ENCODE peak calls at places on chromosome 15, in six cellular contexts. Y is hepatic stellate cell; B is stimulated activated CD8-positive, alpha-beta memory T cell treated with anti-CD3 and anti-CD28 coated beads, Interleukin-2, amount 100 ng/mL, for 48 hours; L is non-pigmented ciliary epithelial cell; X is skeletal muscle cell; F is mucosa of descending colon. A is an unnamed sample.
A peak's percentile ranks its signal among the peaks of the same experiment; 100 is the strongest.

GRCh38 chr15:68816795-68817303 is 3.8 kb downstream of the ANP32A start:
- DNase-seq in Y (no peak), B (no peak), L (no peak), X (no peak), F (no peak), A (no peak)

GRCh38 chr15:58553365-58553918 is 121.7 kb downstream of the LIPC start:
- DNase-seq in Y (no peak), B (no peak), L (no peak), X (no peak), F (no peak), A (no peak)

GRCh38 chr15:23690450-23690852 is 3.3 kb upstream of the NDN start:
- DNase-seq in Y (no peak), B (no peak), L (peak; percentile 15), X (peak; percentile 69), F (no peak), A (no peak)

GRCh38 chr15:68478853-68479252 is 46.9 kb upstream of the ITGA11 start:
- DNase-seq in Y (no peak), B (no peak), L (no peak), X (no peak), F (no peak), A (no peak)

GRCh38 chr15:95669146-95669922 is 661.2 kb upstream of the NR2F2 start:
- DNase-seq in Y (peak; percentile 14), B (no peak), L (no peak), X (no peak), F (no peak), A (no peak)

GRCh38 chr15:61275901-61276300 is 46.8 kb upstream of the RORA start:
- DNase-seq in Y (no peak), B (no peak), L (no peak), X (no peak), F (no peak), A (no peak)

GRCh38 chr15:67033012-67033411 is 32.4 kb upstream of the SMAD3 start:
- DNase-seq in Y (no peak), B (no peak), L (no peak), X (no peak), F (no peak), A (no peak)

GRCh38 chr15:90931737-90932659 is at the start of gene HDDC3:
- DNase-seq in Y (peak; percentile 97), B (peak; percentile 92), L (no peak), X (peak; percentile 33), F (peak; percentile 93), A (no peak)

GRCh38 chr15:20356444-20357138 is 185.0 kb downstream of the GOLGA6L6 start:
- DNase-seq in Y (peak; percentile 70), B (peak; percentile 54), L (no peak), X (no peak), F (peak; percentile 63), A (no peak)

GRCh38 chr15:96064351-96064756 is 266.1 kb upstream of the NR2F2 start:
- DNase-seq in Y (no peak), B (no peak), L (no peak), X (peak; percentile 84), F (no peak), A (peak; percentile 55)

GRCh38 chr15:26066896-26067295 is 203.8 kb upstream of the ATP10A start:
- DNase-seq in Y (no peak), B (no peak), L (no peak), X (no peak), F (no peak), A (no peak)

GRCh38 chr15:85276508-85276907 is 103.9 kb upstream of the AKAP13 start:
- DNase-seq in Y (no peak), B (no peak), L (no peak), X (no peak), F (no peak), A (no peak)

GRCh38 chr15:85625856-85626255 is 168.9 kb downstream of the KLHL25 start:
- DNase-seq in Y (no peak), B (no peak), L (peak; percentile 82), X (peak; percentile 80), F (no peak), A (no peak)

GRCh38 chr15:100737214-100737613 is 134.8 kb downstream of the ASB7 start:
- DNase-seq in Y (no peak), B (no peak), L (no peak), X (no peak), F (no peak), A (no peak)

GRCh38 chr15:100939786-100940185 is 20.6 kb downstream of the LRRK1 start:
- DNase-seq in Y (no peak), B (no peak), L (no peak), X (no peak), F (no peak), A (no peak)

GRCh38 chr15:80188293-80188692 is 35.5 kb downstream of the FAH start:
- DNase-seq in Y (no peak), B (no peak), L (no peak), X (no peak), F (no peak), A (no peak)

GRCh38 chr15:31069360-31070000 is 32.0 kb downstream of the TRPM1 start:
- DNase-seq in Y (no peak), B (no peak), L (no peak), X (no peak), F (no peak), A (no peak)

GRCh38 chr15:98324341-98324970 is 323.9 kb upstream of the IGF1R start:
- DNase-seq in Y (no peak), B (no peak), L (no peak), X (no peak), F (no peak), A (no peak)

GRCh38 chr15:56798639-56799038 is 65.3 kb upstream of the ZNF280D start:
- DNase-seq in Y (no peak), B (peak; percentile 16), L (no peak), X (no peak), F (no peak), A (peak; percentile 20)

GRCh38 chr15:74587924-74588323 is 27.7 kb upstream of the CLK3 start:
- DNase-seq in Y (no peak), B (no peak), L (no peak), X (no peak), F (no peak), A (no peak)

GRCh38 chr15:40108061-40108854 is 421 bp downstream of the BMF start:
- DNase-seq in Y (peak; percentile 81), B (no peak), L (no peak), X (no peak), F (no peak), A (no peak)

GRCh38 chr15:22978691-22979068 is 1.5 kb downstream of the CYFIP1 start:
- DNase-seq in Y (peak; percentile 22), B (no peak), L (no peak), X (no peak), F (no peak), A (no peak)

GRCh38 chr15:71697999-71698398 is 112.4 kb upstream of the NR2E3 start:
- DNase-seq in Y (no peak), B (no peak), L (no peak), X (no peak), F (no peak), A (no peak)

GRCh38 chr15:63238796-63239195 is 38.6 kb upstream of the APH1B start:
- DNase-seq in Y (no peak), B (peak; percentile 21), L (no peak), X (peak; percentile 85), F (no peak), A (no peak)

GRCh38 chr15:81848701-81849100 is 197.1 kb downstream of the MEX3B start:
- DNase-seq in Y (no peak), B (no peak), L (no peak), X (no peak), F (no peak), A (no peak)

GRCh38 chr15:60795471-60795870 is 316.5 kb upstream of the ICE2 start:
- DNase-seq in Y (no peak), B (no peak), L (no peak), X (no peak), F (no peak), A (no peak)

GRCh38 chr15:39144613-39145012 is 436.3 kb upstream of the THBS1 start:
- DNase-seq in Y (no peak), B (no peak), L (no peak), X (no peak), F (no peak), A (no peak)

GRCh38 chr15:78671626-78672211 is 30.7 kb upstream of the CHRNB4 start:
- DNase-seq in Y (no peak), B (no peak), L (no peak), X (no peak), F (no peak), A (no peak)